ENCODE peak calls at places on chromosomes 16 and 17, in eight cellular contexts. J is CD8-positive, alpha-beta T cell; P is ascending aorta; G is ovary; I is upper lobe of right lung; C is body of pancreas; L is cardiac muscle cell; Q is endothelial cell of umbilical vein. H is an unnamed sample.

GRCh38 chr16:27547134-27547533 is 2.6 kb downstream of the GTF3C1 start:
- DNase-seq in J (no peak), P (no peak), G (no peak), I (no peak), C (peak), L (peak), Q (peak), H (no peak)

GRCh38 chr16:88454315-88455057 is 1.4 kb downstream of the ZFPM1 start:
- DNase-seq in J (peak), P (no peak), G (peak), I (no peak), C (peak), L (no peak), Q (peak), H (no peak)

GRCh38 chr17:82424001-82424862 is 5.8 kb upstream of the OGFOD3 start:
- DNase-seq in J (peak), P (no peak), G (no peak), I (no peak), C (peak), L (peak), Q (no peak), H (no peak)

GRCh38 chr17:296382-296781 is 56.2 kb downstream of the RPH3AL start:
- DNase-seq in J (no peak), P (peak), G (peak), I (peak), C (no peak), L (no peak), Q (no peak), H (no peak)

GRCh38 chr16:65624696-65625095 is 502.8 kb upstream of the CDH11 start:
- DNase-seq in J (no peak), P (no peak), G (no peak), I (no peak), C (no peak), L (peak), Q (no peak), H (no peak)

GRCh38 chr16:18801197-18801972 is at the start of gene ARL6IP1:
- DNase-seq in J (peak), P (peak), G (peak), I (peak), C (peak), L (peak), Q (peak), H (peak)

GRCh38 chr16:1678500-1679098 is 520 bp downstream of the JPT2 start:
- DNase-seq in J (peak), P (peak), G (peak), I (no peak), C (peak), L (peak), Q (peak), H (no peak)

GRCh38 chr16:53518550-53519416 is 15.8 kb upstream of the AKTIP start:
- DNase-seq in J (peak), P (peak), G (no peak), I (no peak), C (no peak), L (peak), Q (peak), H (peak)

GRCh38 chr16:17589898-17590297 is 119.1 kb upstream of the XYLT1 start:
- DNase-seq in J (no peak), P (no peak), G (no peak), I (no peak), C (no peak), L (no peak), Q (no peak), H (no peak)

GRCh38 chr16:80894091-80894490 is 89.7 kb upstream of the CDYL2 start:
- DNase-seq in J (no peak), P (no peak), G (no peak), I (no peak), C (no peak), L (peak), Q (no peak), H (no peak)

GRCh38 chr17:75552425-75552824 is 26.9 kb downstream of the LLGL2 start:
- DNase-seq in J (no peak), P (no peak), G (no peak), I (no peak), C (no peak), L (no peak), Q (no peak), H (no peak)

GRCh38 chr17:67246648-67247415 is 1.8 kb upstream of the HELZ start:
- DNase-seq in J (peak), P (peak), G (no peak), I (peak), C (peak), L (no peak), Q (peak), H (peak)

GRCh38 chr17:9451919-9452318 is 123.7 kb downstream of the STX8 start:
- DNase-seq in J (no peak), P (no peak), G (no peak), I (no peak), C (no peak), L (no peak), Q (no peak), H (no peak)

GRCh38 chr16:5885521-5885920 is 787.9 kb upstream of the EEF2KMT start:
- DNase-seq in J (no peak), P (no peak), G (no peak), I (no peak), C (no peak), L (no peak), Q (no peak), H (no peak)

GRCh38 chr17:76452102-76452645 is 778 bp downstream of the UBE2O start:
- DNase-seq in J (no peak), P (no peak), G (no peak), I (no peak), C (no peak), L (no peak), Q (no peak), H (no peak)

GRCh38 chr17:75758131-75758905 is 6.7 kb downstream of the GALK1 start:
- DNase-seq in J (no peak), P (no peak), G (no peak), I (no peak), C (no peak), L (no peak), Q (no peak), H (no peak)

GRCh38 chr17:51164911-51165679 is 1.1 kb upstream of the NME2 start:
- DNase-seq in J (no peak), P (no peak), G (no peak), I (no peak), C (peak), L (no peak), Q (no peak), H (peak)

GRCh38 chr17:77608431-77608830 is 350.1 kb upstream of the TNRC6C start:
- DNase-seq in J (no peak), P (no peak), G (no peak), I (peak), C (no peak), L (no peak), Q (no peak), H (no peak)

GRCh38 chr16:88993006-88993787 is 16.2 kb upstream of the CBFA2T3 start:
- DNase-seq in J (no peak), P (no peak), G (no peak), I (no peak), C (no peak), L (peak), Q (no peak), H (no peak)

GRCh38 chr17:67557921-67558320 is 159.8 kb upstream of the NOL11 start:
- DNase-seq in J (no peak), P (no peak), G (no peak), I (no peak), C (no peak), L (peak), Q (no peak), H (no peak)

GRCh38 chr17:8846768-8847211 is 20.7 kb downstream of the PIK3R6 start:
- DNase-seq in J (no peak), P (peak), G (no peak), I (no peak), C (no peak), L (peak), Q (peak), H (no peak)

GRCh38 chr17:49787932-49788442 is 494 bp upstream of the KAT7 start:
- DNase-seq in J (no peak), P (no peak), G (no peak), I (no peak), C (no peak), L (no peak), Q (no peak), H (no peak)

GRCh38 chr17:48429638-48430586 is at the start of gene SKAP1:
- DNase-seq in J (peak), P (no peak), G (no peak), I (peak), C (peak), L (no peak), Q (no peak), H (no peak)

GRCh38 chr16:74850027-74850426 is 75.4 kb upstream of the FA2H start:
- DNase-seq in J (no peak), P (no peak), G (no peak), I (no peak), C (no peak), L (no peak), Q (no peak), H (no peak)

GRCh38 chr16:9345889-9346288 is 254.4 kb downstream of the HAPSTR1 start:
- DNase-seq in J (no peak), P (no peak), G (no peak), I (no peak), C (no peak), L (no peak), Q (no peak), H (no peak)

DNA sequence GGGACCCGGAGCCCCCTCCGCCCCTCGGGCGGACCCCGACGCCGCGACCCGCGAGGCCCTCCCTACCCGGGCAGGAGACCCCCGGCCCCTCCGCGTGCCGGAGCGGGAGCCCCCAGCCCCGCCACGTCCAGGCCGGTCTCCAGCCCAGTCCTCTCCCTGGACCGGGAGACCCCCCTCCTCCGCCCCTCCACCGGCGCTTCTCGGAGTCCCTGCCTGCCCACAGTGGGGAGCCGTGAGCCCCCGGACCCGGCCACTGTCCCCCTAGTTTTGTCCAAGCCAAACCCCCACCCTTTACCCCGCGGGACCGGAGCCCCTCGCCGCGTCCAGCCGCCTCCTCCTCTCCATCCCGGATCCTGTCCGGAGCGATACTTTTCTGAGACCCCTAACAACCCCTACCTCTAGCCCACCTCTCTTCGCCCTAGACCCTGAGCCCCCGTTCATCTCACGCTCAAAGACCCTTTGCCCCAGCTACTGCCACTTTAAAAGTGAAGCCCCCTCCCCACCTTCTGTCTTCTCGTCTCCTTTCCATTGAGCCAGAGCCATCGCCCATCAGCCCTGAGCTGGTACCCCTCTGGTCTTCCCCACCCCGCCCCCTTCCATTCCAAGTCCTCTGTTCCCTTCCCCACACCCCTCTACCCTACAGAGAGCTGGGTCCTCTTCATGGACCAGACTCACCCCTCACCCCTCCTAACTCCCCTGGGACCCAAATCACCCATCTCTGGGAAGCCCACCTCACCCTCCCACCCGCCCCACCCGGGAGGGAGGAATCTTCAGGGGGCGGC is 1.0 kb downstream of the NECAB2 start:
- DNase-seq in J (no peak), P (no peak), G (no peak), I (no peak), C (no peak), L (no peak), Q (no peak), H (no peak)
- H3K4me3 ChIP-seq in J (no peak), P (no peak), G (no peak), I (no peak), C (no peak), L (no peak), Q (no peak), H (peak)

GRCh38 chr16:11563493-11564040 is 23.2 kb downstream of the LITAF start:
- DNase-seq in J (no peak), P (no peak), G (no peak), I (no peak), C (no peak), L (no peak), Q (no peak), H (no peak)

GRCh38 chr16:11564046-11564926 is 22.4 kb downstream of the LITAF start:
- DNase-seq in J (no peak), P (no peak), G (peak), I (peak), C (no peak), L (no peak), Q (no peak), H (no peak)

GRCh38 chr16:11562411-11562810 is 24.3 kb downstream of the LITAF start:
- DNase-seq in J (no peak), P (no peak), G (no peak), I (no peak), C (no peak), L (no peak), Q (no peak), H (no peak)

GRCh38 chr16:11561856-11562255 is 24.9 kb downstream of the LITAF start:
- DNase-seq in J (no peak), P (no peak), G (no peak), I (no peak), C (no peak), L (no peak), Q (no peak), H (no peak)

GRCh38 chr16:11562941-11563340 is 23.8 kb downstream of the LITAF start:
- DNase-seq in J (no peak), P (no peak), G (no peak), I (peak), C (no peak), L (no peak), Q (no peak), H (no peak)
- H3K27ac ChIP-seq in J (peak), P (peak), G (no peak), I (no peak), C (no peak), L (no peak), Q (no peak), H (no peak)

GRCh38 chr16:57270221-57271062 is 14.0 kb downstream of the PLLP start:
- DNase-seq in J (no peak), P (no peak), G (no peak), I (no peak), C (no peak), L (no peak), Q (no peak), H (no peak)

GRCh38 chr16:57271063-57271345 is 13.5 kb downstream of the PLLP start:
- DNase-seq in J (no peak), P (no peak), G (no peak), I (no peak), C (no peak), L (no peak), Q (no peak), H (no peak)

GRCh38 chr16:57273826-57274225 is 10.6 kb downstream of the PLLP start:
- DNase-seq in J (no peak), P (no peak), G (no peak), I (no peak), C (no peak), L (no peak), Q (no peak), H (no peak)

GRCh38 chr16:57271867-57272495 is 12.5 kb downstream of the PLLP start:
- DNase-seq in J (no peak), P (no peak), G (no peak), I (no peak), C (no peak), L (no peak), Q (no peak), H (no peak)

GRCh38 chr16:57273359-57273758 is 11.1 kb downstream of the PLLP start:
- DNase-seq in J (no peak), P (no peak), G (no peak), I (no peak), C (no peak), L (no peak), Q (no peak), H (no peak)
- TF ChIP-seq CTCF in J (no peak), P (no peak), G (no peak), I (no peak), C (no peak), L (no peak), Q (no peak), H (no peak)

GRCh38 chr16:30430428-30430970 is 669 bp upstream of the DCTPP1 start:
- DNase-seq in J (no peak), P (no peak), G (no peak), I (no peak), C (no peak), L (no peak), Q (no peak), H (no peak)
- H3K4me3 ChIP-seq in J (no peak), P (peak), G (peak), I (peak), C (no peak), L (no peak), Q (peak), H (peak)

GRCh38 chr17:2120550-2121335 is 65.8 kb downstream of the HIC1 start:
- DNase-seq in J (no peak), P (no peak), G (no peak), I (no peak), C (no peak), L (peak), Q (no peak), H (no peak)

GRCh38 chr17:2123467-2124251 is 68.8 kb downstream of the HIC1 start:
- DNase-seq in J (no peak), P (no peak), G (no peak), I (no peak), C (no peak), L (peak), Q (peak), H (no peak)

GRCh38 chr17:2124391-2124790 is 69.5 kb downstream of the HIC1 start:
- DNase-seq in J (no peak), P (no peak), G (no peak), I (no peak), C (no peak), L (no peak), Q (no peak), H (no peak)

GRCh38 chr17:2125013-2125535 is 70.2 kb downstream of the HIC1 start:
- DNase-seq in J (no peak), P (no peak), G (no peak), I (no peak), C (no peak), L (peak), Q (no peak), H (no peak)

GRCh38 chr17:2122641-2123302 is 67.9 kb downstream of the HIC1 start:
- DNase-seq in J (no peak), P (peak), G (peak), I (peak), C (peak), L (peak), Q (peak), H (peak)
- H3K27ac ChIP-seq in J (no peak), P (peak), G (peak), I (peak), C (no peak), L (peak), Q (peak), H (peak)

H was measured in right atrium auricular region.